ENCODE peak calls at places on chromosome 12, in seven cellular contexts. J, A, R, X, Q, E and N are unnamed samples.

GRCh38 chr12:15322164-15323054 is at the start of gene PTPRO:
- DNase-seq in J (peak; percentile 83), A (peak; percentile 6), R (no peak), X (peak; percentile 50), Q (peak; percentile 11), E (no peak), N (peak; percentile 72)

GRCh38 chr12:46692606-46693005 is 133.2 kb downstream of the SLC38A4 start:
- DNase-seq in J (no peak), A (no peak), R (no peak), X (no peak), Q (no peak), E (no peak), N (no peak)

GRCh38 chr12:43210437-43211197 is 341.4 kb downstream of the ADAMTS20 start:
- DNase-seq in J (no peak), A (peak; percentile 28), R (no peak), X (no peak), Q (no peak), E (peak; percentile 17), N (no peak)

GRCh38 chr12:58176296-58176869 is 235.0 kb downstream of the ATP23 start:
- DNase-seq in J (peak; percentile 78), A (no peak), R (no peak), X (peak; percentile 6), Q (peak; percentile 23), E (peak; percentile 6), N (peak; percentile 75)

GRCh38 chr12:119631930-119632678 is 35.8 kb upstream of the PRKAB1 start:
- DNase-seq in J (no peak), A (no peak), R (no peak), X (no peak), Q (peak; percentile 22), E (no peak), N (no peak)

GRCh38 chr12:31118831-31119530 is 45.3 kb downstream of the DDX11 start:
- DNase-seq in J (peak; percentile 87), A (peak; percentile 19), R (no peak), X (peak; percentile 39), Q (peak; percentile 20), E (peak; percentile 25), N (peak; percentile 62)

GRCh38 chr12:108638141-108638823 is 4.6 kb upstream of the SELPLG start:
- DNase-seq in J (peak; percentile 91), A (no peak), R (no peak), X (no peak), Q (no peak), E (peak; percentile 52), N (no peak)

GRCh38 chr12:51863921-51864700 is 15.6 kb upstream of the FIGNL2 start:
- DNase-seq in J (peak; percentile 92), A (peak; percentile 32), R (no peak), X (no peak), Q (no peak), E (no peak), N (peak; percentile 90)

GRCh38 chr12:44876554-44877275 is 600 bp upstream of the NELL2 start:
- DNase-seq in J (peak; percentile 85), A (peak; percentile 47), R (peak; percentile 24), X (peak; percentile 24), Q (no peak), E (no peak), N (peak; percentile 85)

GRCh38 chr12:19712041-19712440 is 272.7 kb downstream of the AEBP2 start:
- DNase-seq in J (no peak), A (peak; percentile 76), R (no peak), X (no peak), Q (peak; percentile 60), E (no peak), N (no peak)

GRCh38 chr12:104864668-104865067 is 93.4 kb downstream of the SLC41A2 start:
- DNase-seq in J (no peak), A (peak; percentile 36), R (no peak), X (no peak), Q (no peak), E (no peak), N (no peak)

GRCh38 chr12:98042668-98043067 is 472.7 kb upstream of the TMPO start:
- DNase-seq in J (no peak), A (no peak), R (no peak), X (no peak), Q (no peak), E (no peak), N (no peak)